ENCODE peak calls at places on chromosomes 13 and 19, in eight cellular contexts. L, I, A, P, F, D, J and X are unnamed samples.

GRCh38 chr13:40192516-40193257 is 473.8 kb downstream of the FOXO1 start:
- DNase-seq in L (peak; percentile 48), I (no peak), A (no peak), P (peak; percentile 28), F (peak; percentile 66), D (no peak), J (no peak), X (no peak)

GRCh38 chr19:21321134-21321533 is 8.1 kb downstream of the ZNF708 start:
- DNase-seq in L (no peak), I (no peak), A (no peak), P (no peak), F (peak; percentile 44), D (no peak), J (no peak), X (no peak)

GRCh38 chr19:50639121-50640112 is at the start of gene SYT3:
- DNase-seq in L (no peak), I (peak; percentile 65), A (peak; percentile 95), P (no peak), F (peak; percentile 72), D (peak; percentile 87), J (no peak), X (no peak)

GRCh38 chr19:20565321-20566018 is at the start of gene ZNF737:
- DNase-seq in L (peak; percentile 96), I (peak; percentile 100), A (peak; percentile 88), P (peak; percentile 94), F (peak; percentile 94), D (peak; percentile 98), J (peak; percentile 99), X (peak; percentile 93)

GRCh38 chr13:20566917-20567755 is at the start of gene IFT88:
- DNase-seq in L (peak; percentile 85), I (peak; percentile 89), A (peak; percentile 97), P (peak; percentile 88), F (peak; percentile 92), D (peak; percentile 95), J (peak; percentile 78), X (peak; percentile 80)

GRCh38 chr19:51145926-51146493 is 3.9 kb downstream of the SIGLEC7 start:
- DNase-seq in L (no peak), I (no peak), A (no peak), P (no peak), F (no peak), D (no peak), J (no peak), X (no peak)

GRCh38 chr19:41226053-41226873 is 7.2 kb downstream of the AXL start:
- DNase-seq in L (peak; percentile 68), I (peak; percentile 80), A (peak; percentile 56), P (peak; percentile 87), F (peak; percentile 96), D (peak; percentile 75), J (peak; percentile 47), X (peak; percentile 29)

GRCh38 chr19:34481861-34482379 is 362 bp downstream of the WTIP start:
- DNase-seq in L (no peak), I (no peak), A (peak; percentile 77), P (no peak), F (peak; percentile 87), D (no peak), J (no peak), X (no peak)

GRCh38 chr13:75829874-75830273 is 193.7 kb downstream of the LMO7 start:
- DNase-seq in L (no peak), I (no peak), A (no peak), P (no peak), F (peak; percentile 36), D (no peak), J (no peak), X (no peak)

GRCh38 chr19:7665076-7665475 is 3.8 kb upstream of the RETN start:
- DNase-seq in L (no peak), I (no peak), A (no peak), P (no peak), F (peak; percentile 26), D (no peak), J (no peak), X (no peak)

GRCh38 chr13:32538234-32538620 is 368 bp downstream of the N4BP2L2 start:
- DNase-seq in L (peak; percentile 32), I (no peak), A (peak; percentile 45), P (no peak), F (peak; percentile 76), D (peak; percentile 66), J (no peak), X (no peak)

GRCh38 chr13:97196340-97196739 is 25.8 kb upstream of the MBNL2 start:
- DNase-seq in L (no peak), I (no peak), A (no peak), P (no peak), F (no peak), D (no peak), J (no peak), X (no peak)

GRCh38 chr19:17687857-17688784 is at the start of gene UNC13A:
- DNase-seq in L (no peak), I (peak; percentile 63), A (peak; percentile 96), P (no peak), F (peak; percentile 58), D (peak; percentile 92), J (no peak), X (peak; percentile 43)

GRCh38 chr19:38122402-38123093 is 101.5 kb downstream of the DPF1 start:
- DNase-seq in L (no peak), I (peak; percentile 17), A (no peak), P (no peak), F (no peak), D (no peak), J (no peak), X (no peak)
- H3K36me3 ChIP-seq in L (peaks cover 50% of the 10 kb centered on the region), I (no peaks in the 10 kb centered on the region), A (peaks cover 29% of the 10 kb centered on the region), P (no peaks in the 10 kb centered on the region), F (peaks cover 20% of the 10 kb centered on the region), D (no peaks in the 10 kb centered on the region), J (no peaks in the 10 kb centered on the region), X (no peaks in the 10 kb centered on the region)

DNA sequence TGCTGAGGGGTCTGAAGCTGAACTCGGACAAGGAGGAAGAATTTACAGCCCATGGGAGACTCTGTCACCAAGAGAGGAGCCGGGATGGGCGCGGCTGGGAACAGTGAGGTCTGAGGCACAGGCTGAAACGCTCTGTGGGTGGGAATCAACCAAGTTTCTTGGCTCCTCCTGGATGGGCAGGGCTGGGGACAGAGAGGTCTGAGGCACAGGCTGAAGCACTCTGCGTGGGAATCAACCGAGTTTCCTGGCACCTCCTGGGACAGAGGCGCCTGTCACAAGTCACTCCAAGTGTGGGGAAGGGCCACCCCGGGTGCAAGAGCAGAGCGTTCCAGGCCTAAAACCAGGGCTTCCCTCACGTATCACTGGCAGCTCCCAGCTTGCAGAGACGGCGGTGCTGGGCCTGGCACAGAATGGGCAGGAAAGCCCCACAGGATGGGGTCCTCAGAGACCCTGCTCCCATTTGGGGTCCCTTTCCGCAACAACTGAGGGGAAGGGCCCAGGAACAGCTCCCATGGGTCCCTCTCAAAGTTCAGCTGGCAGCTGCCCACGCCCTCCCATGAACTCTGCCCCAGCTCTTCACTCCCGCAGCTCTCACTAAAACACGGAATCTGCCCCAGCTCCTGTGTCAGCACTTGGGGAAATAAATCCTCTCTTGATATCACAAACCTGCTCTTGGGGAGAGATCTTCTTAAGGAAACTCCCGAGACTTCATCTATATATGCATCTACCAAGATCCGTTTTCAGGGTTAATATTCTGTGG is 18.5 kb downstream of the AP3D1 start:
- DNase-seq in L (no peak), I (no peak), A (no peak), P (no peak), F (peak; percentile 57), D (no peak), J (no peak), X (no peak)
- H3K4me1 ChIP-seq in L (no peaks in the 10 kb centered on the region), I (no peaks in the 10 kb centered on the region), A (no peaks in the 10 kb centered on the region), P (no peaks in the 10 kb centered on the region), F (no peaks in the 10 kb centered on the region), D (no peaks in the 10 kb centered on the region), J (no peaks in the 10 kb centered on the region), X (no peaks in the 10 kb centered on the region)

DNA sequence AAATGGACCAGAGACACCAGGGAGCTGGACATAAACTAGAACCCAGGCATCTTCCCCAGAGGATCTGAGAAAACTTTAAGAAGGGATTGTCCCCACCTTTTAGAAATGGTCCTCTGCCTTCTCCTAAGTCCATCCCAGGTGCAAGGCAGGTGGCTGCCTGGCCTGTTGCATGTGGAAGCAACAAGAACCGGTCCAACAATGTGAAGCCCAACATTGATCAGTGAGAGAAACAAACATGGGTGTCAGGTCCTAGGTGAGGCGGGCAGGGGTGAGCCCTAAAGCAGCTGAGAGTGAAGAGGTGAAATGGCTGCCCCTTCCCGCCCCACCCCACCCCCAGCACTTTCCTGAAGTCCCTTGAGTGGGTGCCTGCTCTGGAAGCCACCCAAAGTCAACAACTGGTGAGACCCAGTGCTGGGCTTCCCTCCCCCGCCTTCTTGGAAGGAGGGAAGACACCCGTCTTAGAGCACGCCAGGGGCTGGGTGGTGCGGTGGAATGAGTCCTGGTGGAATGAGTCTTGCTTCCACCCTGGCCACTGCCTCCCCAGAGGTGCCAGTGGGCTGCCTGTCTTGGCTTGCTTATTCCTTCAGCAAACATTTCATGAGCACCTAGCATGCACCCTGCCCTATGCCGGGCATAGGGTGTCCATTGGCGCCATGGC is 1.7 kb downstream of the AP1M1 start:
- DNase-seq in L (no peak), I (no peak), A (no peak), P (no peak), F (no peak), D (no peak), J (no peak), X (no peak)
- H3K4me3 ChIP-seq in L (peak overlapping the region; percentile 97), I (no peak overlapping the region), A (peak overlapping the region; percentile 99), P (no peak overlapping the region), F (peak overlapping the region; percentile 97), D (no peak overlapping the region), J (no peak overlapping the region), X (peak overlapping the region; percentile 88)

DNA sequence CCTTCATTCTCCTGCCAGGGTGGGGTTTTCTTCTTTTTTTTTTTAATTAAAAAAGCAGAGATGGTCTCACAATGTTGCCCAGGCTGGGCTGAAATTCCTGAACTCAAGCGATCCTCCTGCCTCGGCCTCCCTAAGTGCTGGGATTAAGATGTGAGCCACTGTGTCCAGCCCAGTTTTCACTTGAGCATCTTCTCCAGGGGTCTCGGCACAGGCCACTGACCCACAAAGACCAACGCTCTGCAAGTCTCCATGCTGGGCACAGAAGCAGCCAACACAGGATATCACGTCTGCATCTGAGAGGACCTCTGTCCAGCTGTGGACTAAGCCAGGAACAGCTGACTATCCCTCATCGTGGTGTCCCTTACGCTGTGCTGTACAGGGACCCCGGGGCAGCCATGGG is 9.5 kb upstream of the TMEM86B start:
- DNase-seq in L (no peak), I (no peak), A (no peak), P (no peak), F (no peak), D (no peak), J (no peak), X (no peak)
- H3K36me3 ChIP-seq in L (peaks cover 84% of the 10 kb centered on the region), I (peaks cover 30% of the 10 kb centered on the region), A (peaks cover 33% of the 10 kb centered on the region), P (no peaks in the 10 kb centered on the region), F (peaks cover 30% of the 10 kb centered on the region), D (no peaks in the 10 kb centered on the region), J (peaks cover 4% of the 10 kb centered on the region), X (peaks cover 89% of the 10 kb centered on the region)

GRCh38 chr13:42140494-42140893 is 92.0 kb downstream of the DGKH start:
- DNase-seq in L (no peak), I (no peak), A (no peak), P (no peak), F (no peak), D (no peak), J (no peak), X (no peak)

GRCh38 chr13:42136518-42136917 is 88.1 kb downstream of the DGKH start:
- DNase-seq in L (no peak), I (no peak), A (no peak), P (no peak), F (no peak), D (no peak), J (no peak), X (no peak)

GRCh38 chr13:42137856-42138537 is 89.5 kb downstream of the DGKH start:
- DNase-seq in L (no peak), I (no peak), A (no peak), P (no peak), F (peak; percentile 77), D (no peak), J (no peak), X (no peak)
- H3K4me1 ChIP-seq in L (no peaks in the 10 kb centered on the region), I (no peaks in the 10 kb centered on the region), A (peaks cover 24% of the 10 kb centered on the region), P (no peaks in the 10 kb centered on the region), F (peaks cover 18% of the 10 kb centered on the region), D (no peaks in the 10 kb centered on the region), J (no peaks in the 10 kb centered on the region), X (no peaks in the 10 kb centered on the region)